ENCODE peak calls at places on chromosome 7, in four cellular contexts. F is AG04450, A is choroid plexus epithelial cell, Q is NCI-H1092. O is an unnamed sample.

GRCh38 chr7:41817386-41817785 is 114.5 kb upstream of the INHBA start:
- DNase-seq in F (peak), A (peak), Q (no peak), O (no peak)

GRCh38 chr7:150368098-150368883 is at the start of gene REPIN1:
- DNase-seq in F (peak), A (peak), Q (peak), O (peak)

GRCh38 chr7:112080441-112080840 is 125.8 kb downstream of the DOCK4 start:
- DNase-seq in F (peak), A (peak), Q (no peak), O (no peak)

GRCh38 chr7:5700391-5700985 is 81.0 kb downstream of the RNF216 start:
- DNase-seq in F (no peak), A (no peak), Q (no peak), O (no peak)

GRCh38 chr7:30922596-30922995 is 10.9 kb downstream of the AQP1 start:
- DNase-seq in F (no peak), A (no peak), Q (no peak), O (no peak)

GRCh38 chr7:98869374-98870070 is at the start of gene TMEM130:
- DNase-seq in F (no peak), A (peak), Q (no peak), O (no peak)

GRCh38 chr7:103348452-103348851 is 1.0 kb downstream of the PSMC2 start:
- DNase-seq in F (no peak), A (no peak), Q (no peak), O (no peak)

GRCh38 chr7:64183126-64183742 is 23.8 kb upstream of the ZNF735 start:
- DNase-seq in F (no peak), A (no peak), Q (peak), O (no peak)

GRCh38 chr7:151840088-151840910 is 36.6 kb downstream of the PRKAG2 start:
- DNase-seq in F (no peak), A (no peak), Q (no peak), O (no peak)

GRCh38 chr7:82528577-82529305 is 85.2 kb upstream of the CACNA2D1 start:
- DNase-seq in F (peak), A (peak), Q (no peak), O (no peak)

GRCh38 chr7:156998988-156999610 is 11.4 kb downstream of the MNX1 start:
- DNase-seq in F (no peak), A (no peak), Q (no peak), O (no peak)

GRCh38 chr7:778271-778967 is 51.3 kb upstream of the PRKAR1B start:
- DNase-seq in F (no peak), A (no peak), Q (peak), O (no peak)

GRCh38 chr7:23020742-23021401 is 6.9 kb upstream of the HYCC1 start:
- DNase-seq in F (peak), A (peak), Q (no peak), O (peak)

GRCh38 chr7:144019457-144019856 is 19.3 kb downstream of the OR6B1 start:
- DNase-seq in F (peak), A (peak), Q (no peak), O (no peak)

GRCh38 chr7:38086857-38087256 is 91.2 kb upstream of the STARD3NL start:
- DNase-seq in F (no peak), A (no peak), Q (no peak), O (no peak)

GRCh38 chr7:84232653-84233052 is 38.1 kb upstream of the SEMA3A start:
- DNase-seq in F (peak), A (peak), Q (no peak), O (no peak)

GRCh38 chr7:102042016-102042656 is 224.7 kb downstream of the CUX1 start:
- DNase-seq in F (no peak), A (peak), Q (no peak), O (no peak)

GRCh38 chr7:920351-921070 is 34.0 kb downstream of the ADAP1 start:
- DNase-seq in F (no peak), A (no peak), Q (no peak), O (no peak)

GRCh38 chr7:128740996-128741395 is 1.8 kb downstream of the CALU start:
- DNase-seq in F (no peak), A (peak), Q (no peak), O (no peak)